ENCODE peak calls at places on chromosomes 4 and X, in five cellular contexts. One of them, this sample, is unnamed.
A peak's percentile ranks its signal among the peaks of the same experiment; 100 is the strongest.

GRCh38 chr4:94410678-94411206 is 41.0 kb upstream of the PDLIM5 start:
- DNase-seq in tibial nerve: peak; percentile 64
- DNase-seq in testis: peak; percentile 41
- DNase-seq in lower leg skin: peak; percentile 34
- DNase-seq in stomach: no peak
- DNase-seq in this sample: peak; percentile 91

GRCh38 chrX:120517936-120518335 is 42.8 kb downstream of the CUL4B start:
- DNase-seq in tibial nerve: no peak
- DNase-seq in testis: no peak
- DNase-seq in lower leg skin: no peak
- DNase-seq in stomach: no peak
- DNase-seq in this sample: no peak

GRCh38 chr4:138241281-138242075 is 671 bp downstream of the SLC7A11 start:
- DNase-seq in tibial nerve: no peak
- DNase-seq in testis: no peak
- DNase-seq in lower leg skin: no peak
- DNase-seq in stomach: no peak
- DNase-seq in this sample: no peak

GRCh38 chrX:81121513-81122363 is 80.0 kb downstream of the HMGN5 start:
- DNase-seq in tibial nerve: peak; percentile 79
- DNase-seq in testis: peak; percentile 95
- DNase-seq in lower leg skin: peak; percentile 88
- DNase-seq in stomach: peak; percentile 91
- DNase-seq in this sample: peak; percentile 93

GRCh38 chr4:145098675-145099037 is 545 bp downstream of the ABCE1 start:
- DNase-seq in tibial nerve: no peak
- DNase-seq in testis: peak; percentile 61
- DNase-seq in lower leg skin: peak; percentile 30
- DNase-seq in stomach: no peak
- DNase-seq in this sample: no peak

GRCh38 chr4:72286185-72286584 is 254.4 kb downstream of the NPFFR2 start:
- DNase-seq in tibial nerve: no peak
- DNase-seq in testis: no peak
- DNase-seq in lower leg skin: no peak
- DNase-seq in stomach: no peak
- DNase-seq in this sample: no peak

GRCh38 chr4:168755643-168756482 is 254.2 kb downstream of the CBR4 start:
- DNase-seq in tibial nerve: no peak
- DNase-seq in testis: no peak
- DNase-seq in lower leg skin: no peak
- DNase-seq in stomach: no peak
- DNase-seq in this sample: no peak

GRCh38 chr4:82402196-82402775 is 28.0 kb downstream of the HNRNPDL start:
- DNase-seq in tibial nerve: no peak
- DNase-seq in testis: no peak
- DNase-seq in lower leg skin: no peak
- DNase-seq in stomach: no peak
- DNase-seq in this sample: no peak

GRCh38 chr4:158327525-158327924 is 117.2 kb downstream of the TMEM144 start:
- DNase-seq in tibial nerve: no peak
- DNase-seq in testis: no peak
- DNase-seq in lower leg skin: no peak
- DNase-seq in stomach: no peak
- DNase-seq in this sample: no peak

GRCh38 chr4:1290165-1290977 is 680 bp downstream of the MAEA start:
- DNase-seq in tibial nerve: no peak
- DNase-seq in testis: peak; percentile 38
- DNase-seq in lower leg skin: no peak
- DNase-seq in stomach: peak; percentile 64
- DNase-seq in this sample: no peak

GRCh38 chrX:49039598-49040375 is 3.4 kb downstream of the TFE3 start:
- DNase-seq in tibial nerve: peak; percentile 33
- DNase-seq in testis: peak; percentile 69
- DNase-seq in lower leg skin: peak; percentile 55
- DNase-seq in stomach: peak; percentile 53
- DNase-seq in this sample: peak; percentile 89

GRCh38 chr4:74109116-74109791 is 10.3 kb upstream of the CXCL2 start:
- DNase-seq in tibial nerve: no peak
- DNase-seq in testis: no peak
- DNase-seq in lower leg skin: peak; percentile 33
- DNase-seq in stomach: no peak
- DNase-seq in this sample: no peak

GRCh38 chrX:110384490-110384889 is 25.8 kb downstream of the RTL9 start:
- DNase-seq in tibial nerve: no peak
- DNase-seq in testis: no peak
- DNase-seq in lower leg skin: no peak
- DNase-seq in stomach: no peak
- DNase-seq in this sample: no peak

GRCh38 chr4:39166670-39167069 is 15.7 kb upstream of the WDR19 start:
- DNase-seq in tibial nerve: no peak
- DNase-seq in testis: no peak
- DNase-seq in lower leg skin: no peak
- DNase-seq in stomach: no peak
- DNase-seq in this sample: no peak

GRCh38 chr4:105900541-105900940 is 5.3 kb downstream of the NPNT start:
- DNase-seq in tibial nerve: no peak
- DNase-seq in testis: no peak
- DNase-seq in lower leg skin: no peak
- DNase-seq in stomach: no peak
- DNase-seq in this sample: no peak

GRCh38 chr4:8373270-8373972 is 67.1 kb downstream of the ACOX3 start:
- DNase-seq in tibial nerve: no peak
- DNase-seq in testis: no peak
- DNase-seq in lower leg skin: no peak
- DNase-seq in stomach: no peak
- DNase-seq in this sample: no peak

GRCh38 chr4:67604029-67604381 is 45.5 kb downstream of the STAP1 start:
- DNase-seq in tibial nerve: no peak
- DNase-seq in testis: no peak
- DNase-seq in lower leg skin: no peak
- DNase-seq in stomach: no peak
- DNase-seq in this sample: no peak

GRCh38 chrX:155611302-155611701 is 1.4 kb downstream of the TMLHE start:
- DNase-seq in tibial nerve: no peak
- DNase-seq in testis: no peak
- DNase-seq in lower leg skin: no peak
- DNase-seq in stomach: no peak
- DNase-seq in this sample: no peak

GRCh38 chr4:10104991-10105276 is 11.7 kb downstream of the WDR1 start:
- DNase-seq in tibial nerve: no peak
- DNase-seq in testis: no peak
- DNase-seq in lower leg skin: no peak
- DNase-seq in stomach: no peak
- DNase-seq in this sample: no peak

GRCh38 chrX:46863072-46863471 is 26.2 kb downstream of the RP2 start:
- DNase-seq in tibial nerve: no peak
- DNase-seq in testis: no peak
- DNase-seq in lower leg skin: no peak
- DNase-seq in stomach: no peak
- DNase-seq in this sample: no peak

GRCh38 chr4:98939446-98939845 is 10.5 kb upstream of the EIF4E start:
- DNase-seq in tibial nerve: no peak
- DNase-seq in testis: no peak
- DNase-seq in lower leg skin: no peak
- DNase-seq in stomach: no peak
- DNase-seq in this sample: no peak

GRCh38 chr4:127251423-127251822 is 381.3 kb upstream of the INTU start:
- DNase-seq in tibial nerve: no peak
- DNase-seq in testis: no peak
- DNase-seq in lower leg skin: no peak
- DNase-seq in stomach: no peak
- DNase-seq in this sample: no peak

GRCh38 chr4:147094228-147094627 is 148.6 kb upstream of the TTC29 start:
- DNase-seq in tibial nerve: no peak
- DNase-seq in testis: peak; percentile 17
- DNase-seq in lower leg skin: no peak
- DNase-seq in stomach: no peak
- DNase-seq in this sample: no peak

GRCh38 chrX:120244735-120245498 is 5.7 kb upstream of the ZBTB33 start:
- DNase-seq in tibial nerve: peak; percentile 65
- DNase-seq in testis: peak; percentile 76
- DNase-seq in lower leg skin: peak; percentile 71
- DNase-seq in stomach: peak; percentile 77
- DNase-seq in this sample: peak; percentile 78

GRCh38 chrX:139052461-139052860 is 340.9 kb upstream of the FGF13 start:
- DNase-seq in tibial nerve: no peak
- DNase-seq in testis: no peak
- DNase-seq in lower leg skin: no peak
- DNase-seq in stomach: no peak
- DNase-seq in this sample: no peak

DNA sequence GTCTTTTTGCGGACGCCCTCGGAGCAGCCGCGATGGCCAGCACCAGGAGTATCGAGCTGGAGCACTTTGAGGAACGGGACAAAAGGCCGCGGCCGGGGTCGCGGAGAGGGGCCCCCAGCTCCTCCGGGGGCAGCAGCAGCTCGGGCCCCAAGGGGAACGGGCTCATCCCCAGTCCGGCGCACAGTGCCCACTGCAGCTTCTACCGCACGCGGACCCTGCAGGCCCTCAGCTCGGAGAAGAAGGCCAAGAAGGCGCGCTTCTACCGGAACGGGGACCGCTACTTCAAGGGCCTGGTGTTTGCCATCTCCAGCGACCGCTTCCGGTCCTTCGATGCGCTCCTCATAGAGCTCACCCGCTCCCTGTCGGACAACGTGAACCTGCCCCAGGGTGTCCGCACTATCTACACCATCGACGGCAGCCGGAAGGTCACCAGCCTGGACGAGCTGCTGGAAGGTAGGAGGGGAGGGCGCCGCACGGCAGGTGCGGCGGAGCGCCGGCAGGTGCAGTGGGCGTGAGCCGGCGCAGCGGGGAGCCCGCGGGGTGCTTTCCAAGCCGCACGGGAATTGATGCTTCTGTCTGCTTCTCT is 844 bp downstream of the DCLK2 start:
- DNase-seq in tibial nerve: peak; percentile 13
- DNase-seq in testis: peak; percentile 53
- DNase-seq in lower leg skin: no peak
- DNase-seq in stomach: no peak
- DNase-seq in this sample: peak; percentile 37
- H3K4me3 ChIP-seq in tibial nerve: peak overlapping the region; percentile 65
- H3K4me3 ChIP-seq in testis: peak overlapping the region; percentile 69
- H3K4me3 ChIP-seq in lower leg skin: peak overlapping the region; percentile 66
- H3K4me3 ChIP-seq in stomach: peak overlapping the region; percentile 76
- H3K4me3 ChIP-seq in this sample: peak overlapping the region; percentile 57

GRCh38 chr4:41633321-41633720 is 95.4 kb downstream of the LIMCH1 start:
- DNase-seq in tibial nerve: no peak
- DNase-seq in testis: no peak
- DNase-seq in lower leg skin: no peak
- DNase-seq in stomach: no peak
- DNase-seq in this sample: no peak
- TF ChIP-seq POLR2A in tibial nerve: no peak
- TF ChIP-seq POLR2A in testis: no peak
- TF ChIP-seq POLR2A in lower leg skin: no peak
- TF ChIP-seq POLR2A in stomach: no peak
- TF ChIP-seq POLR2A in this sample: no peak

GRCh38 chrX:38519651-38520050 is 41.7 kb upstream of the TSPAN7 start:
- DNase-seq in tibial nerve: no peak
- DNase-seq in testis: no peak
- DNase-seq in lower leg skin: no peak
- DNase-seq in stomach: no peak
- DNase-seq in this sample: no peak
- H3K4me3 ChIP-seq in tibial nerve: no peak overlapping the region
- H3K4me3 ChIP-seq in testis: no peak overlapping the region
- H3K4me3 ChIP-seq in lower leg skin: no peak overlapping the region
- H3K4me3 ChIP-seq in stomach: no peak overlapping the region
- H3K4me3 ChIP-seq in this sample: no peak overlapping the region

GRCh38 chrX:154547245-154548027 is at the start of gene IKBKG:
- DNase-seq in tibial nerve: peak; percentile 81
- DNase-seq in testis: peak; percentile 92
- DNase-seq in lower leg skin: peak; percentile 85
- DNase-seq in stomach: peak; percentile 89
- DNase-seq in this sample: peak; percentile 89

GRCh38 chrX:154548028-154548316 is 552 bp downstream of the IKBKG start:
- DNase-seq in tibial nerve: no peak
- DNase-seq in testis: no peak
- DNase-seq in lower leg skin: no peak
- DNase-seq in stomach: no peak
- DNase-seq in this sample: no peak

GRCh38 chrX:154545673-154546274 is 872 bp downstream of the G6PD start:
- DNase-seq in tibial nerve: no peak
- DNase-seq in testis: no peak
- DNase-seq in lower leg skin: no peak
- DNase-seq in stomach: no peak
- DNase-seq in this sample: no peak

GRCh38 chrX:154544885-154545284 is 1.8 kb downstream of the G6PD start:
- DNase-seq in tibial nerve: no peak
- DNase-seq in testis: no peak
- DNase-seq in lower leg skin: no peak
- DNase-seq in stomach: no peak
- DNase-seq in this sample: no peak

DNA sequence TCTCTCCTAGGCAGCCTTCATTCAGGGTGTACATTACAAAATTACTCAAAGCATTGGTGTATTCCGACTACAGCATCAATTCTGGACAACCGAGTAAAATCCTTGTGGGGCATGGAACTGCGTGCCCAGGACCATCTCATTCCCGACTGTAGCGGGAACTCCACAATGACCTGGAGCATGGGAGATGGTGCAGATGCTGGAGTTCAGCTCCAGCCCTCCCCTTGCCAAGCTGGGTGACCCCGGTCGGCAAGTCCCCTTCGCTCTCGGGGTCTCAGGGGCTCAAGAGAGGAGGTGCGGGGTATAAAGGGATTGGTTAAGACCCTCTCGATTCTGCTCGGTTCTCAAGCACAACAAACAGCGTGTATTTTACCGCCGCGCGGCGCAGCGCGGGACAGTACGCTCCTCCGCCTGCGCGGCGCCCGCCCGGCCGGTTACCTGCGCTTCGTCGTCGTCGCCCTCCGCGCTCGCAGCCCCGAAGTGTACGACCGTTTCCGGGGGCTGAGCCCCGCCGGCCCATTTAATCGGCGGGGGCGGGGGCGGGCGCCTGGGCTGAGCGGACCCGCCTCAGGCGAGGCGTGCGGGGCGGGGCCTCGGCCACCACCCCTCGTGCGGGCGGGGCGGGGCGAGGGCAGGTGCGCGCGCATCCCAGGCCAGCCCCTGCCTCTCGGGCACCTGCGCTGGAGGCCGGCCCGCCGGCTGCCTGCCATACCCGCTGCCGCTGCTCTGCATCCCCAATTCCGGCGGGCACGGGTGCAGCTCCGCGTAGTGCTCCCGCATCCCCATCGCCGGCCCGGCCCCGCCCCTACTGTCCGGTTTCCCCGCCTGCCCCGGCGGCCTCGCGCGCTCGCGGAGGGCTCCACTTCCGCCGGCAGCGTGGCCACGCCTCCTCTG is at the start of gene G6PD:
- DNase-seq in tibial nerve: peak; percentile 47
- DNase-seq in testis: peak; percentile 75
- DNase-seq in lower leg skin: no peak
- DNase-seq in stomach: peak; percentile 80
- DNase-seq in this sample: no peak
- TF ChIP-seq POLR2A in tibial nerve: no peak
- TF ChIP-seq POLR2A in testis: no peak
- TF ChIP-seq POLR2A in lower leg skin: no peak
- TF ChIP-seq POLR2A in stomach: no peak
- TF ChIP-seq POLR2A in this sample: no peak

GRCh38 chr4:75126058-75126457 is 193.1 kb downstream of the PARM1 start:
- DNase-seq in tibial nerve: no peak
- DNase-seq in testis: no peak
- DNase-seq in lower leg skin: no peak
- DNase-seq in stomach: no peak
- DNase-seq in this sample: no peak
- H3K4me3 ChIP-seq in tibial nerve: no peak overlapping the region
- H3K4me3 ChIP-seq in testis: no peak overlapping the region
- H3K4me3 ChIP-seq in lower leg skin: no peak overlapping the region
- H3K4me3 ChIP-seq in stomach: no peak overlapping the region
- H3K4me3 ChIP-seq in this sample: no peak overlapping the region

This sample was measured in uterus.